ENCODE peak calls at places on chromosome 13, in seven cellular contexts. One of them, this sample, is unnamed.

GRCh38 chr13:40059540-40060232 is 404.2 kb downstream of the COG6 start:
- DNase-seq in thoracic aorta: no peak
- DNase-seq in tibial nerve: no peak
- DNase-seq in endothelial cell of umbilical vein: no peak
- DNase-seq in A549: no peak
- DNase-seq in ascending aorta: no peak
- DNase-seq in CD8-positive, alpha-beta memory T cell: no peak
- DNase-seq in this sample: no peak

GRCh38 chr13:31240921-31241320 is 41.1 kb downstream of the B3GLCT start:
- DNase-seq in thoracic aorta: no peak
- DNase-seq in tibial nerve: no peak
- DNase-seq in endothelial cell of umbilical vein: no peak
- DNase-seq in A549: no peak
- DNase-seq in ascending aorta: no peak
- DNase-seq in CD8-positive, alpha-beta memory T cell: no peak
- DNase-seq in this sample: no peak

GRCh38 chr13:29548722-29549446 is 46.6 kb downstream of the SLC7A1 start:
- DNase-seq in thoracic aorta: no peak
- DNase-seq in tibial nerve: no peak
- DNase-seq in endothelial cell of umbilical vein: peak
- DNase-seq in A549: no peak
- DNase-seq in ascending aorta: no peak
- DNase-seq in CD8-positive, alpha-beta memory T cell: no peak
- DNase-seq in this sample: no peak

GRCh38 chr13:48192536-48192935 is 40.5 kb upstream of the ITM2B start:
- DNase-seq in thoracic aorta: no peak
- DNase-seq in tibial nerve: no peak
- DNase-seq in endothelial cell of umbilical vein: no peak
- DNase-seq in A549: no peak
- DNase-seq in ascending aorta: no peak
- DNase-seq in CD8-positive, alpha-beta memory T cell: no peak
- DNase-seq in this sample: no peak

GRCh38 chr13:60661514-60661913 is 264.5 kb downstream of the TDRD3 start:
- DNase-seq in thoracic aorta: no peak
- DNase-seq in tibial nerve: no peak
- DNase-seq in endothelial cell of umbilical vein: no peak
- DNase-seq in A549: no peak
- DNase-seq in ascending aorta: no peak
- DNase-seq in CD8-positive, alpha-beta memory T cell: no peak
- DNase-seq in this sample: no peak

GRCh38 chr13:60329221-60329983 is 67.6 kb upstream of the TDRD3 start:
- DNase-seq in thoracic aorta: no peak
- DNase-seq in tibial nerve: no peak
- DNase-seq in endothelial cell of umbilical vein: peak
- DNase-seq in A549: no peak
- DNase-seq in ascending aorta: no peak
- DNase-seq in CD8-positive, alpha-beta memory T cell: peak
- DNase-seq in this sample: no peak

GRCh38 chr13:60080871-60081270 is 82.9 kb downstream of the DIAPH3 start:
- DNase-seq in thoracic aorta: no peak
- DNase-seq in tibial nerve: no peak
- DNase-seq in endothelial cell of umbilical vein: no peak
- DNase-seq in A549: no peak
- DNase-seq in ascending aorta: no peak
- DNase-seq in CD8-positive, alpha-beta memory T cell: no peak
- DNase-seq in this sample: no peak

GRCh38 chr13:31119966-31120733 is 41.6 kb downstream of the HSPH1 start:
- DNase-seq in thoracic aorta: no peak
- DNase-seq in tibial nerve: no peak
- DNase-seq in endothelial cell of umbilical vein: no peak
- DNase-seq in A549: no peak
- DNase-seq in ascending aorta: no peak
- DNase-seq in CD8-positive, alpha-beta memory T cell: no peak
- DNase-seq in this sample: no peak

GRCh38 chr13:101930331-101930730 is 471.5 kb downstream of the FGF14 start:
- DNase-seq in thoracic aorta: no peak
- DNase-seq in tibial nerve: no peak
- DNase-seq in endothelial cell of umbilical vein: no peak
- DNase-seq in A549: no peak
- DNase-seq in ascending aorta: no peak
- DNase-seq in CD8-positive, alpha-beta memory T cell: no peak
- DNase-seq in this sample: no peak

GRCh38 chr13:93309886-93310520 is 83.4 kb downstream of the GPC6 start:
- DNase-seq in thoracic aorta: no peak
- DNase-seq in tibial nerve: no peak
- DNase-seq in endothelial cell of umbilical vein: no peak
- DNase-seq in A549: no peak
- DNase-seq in ascending aorta: no peak
- DNase-seq in CD8-positive, alpha-beta memory T cell: no peak
- DNase-seq in this sample: no peak

GRCh38 chr13:23741879-23742510 is 147.2 kb downstream of the MIPEP start:
- DNase-seq in thoracic aorta: no peak
- DNase-seq in tibial nerve: no peak
- DNase-seq in endothelial cell of umbilical vein: no peak
- DNase-seq in A549: peak
- DNase-seq in ascending aorta: no peak
- DNase-seq in CD8-positive, alpha-beta memory T cell: no peak
- DNase-seq in this sample: no peak

DNA sequence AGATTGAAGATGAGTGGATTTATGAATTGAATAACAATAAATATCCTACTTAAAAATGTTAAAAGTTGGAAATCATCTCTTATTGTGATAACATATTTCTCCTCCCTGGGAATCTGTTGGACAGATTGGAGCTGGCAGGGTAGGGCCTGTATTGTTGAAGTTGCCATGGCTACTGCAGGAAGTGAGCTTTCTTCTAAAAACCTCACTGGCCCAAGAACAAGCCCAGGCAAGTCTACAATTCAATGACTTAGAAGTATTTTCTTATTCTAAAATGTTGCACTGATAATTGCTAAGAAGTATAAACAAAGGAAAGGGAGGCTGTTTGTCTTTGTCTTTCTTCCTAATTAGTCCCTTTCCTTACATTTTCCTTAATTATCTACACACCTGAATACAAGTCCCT is 112.1 kb downstream of the DLEU7 start:
- DNase-seq in thoracic aorta: no peak
- DNase-seq in tibial nerve: no peak
- DNase-seq in endothelial cell of umbilical vein: peak
- DNase-seq in A549: no peak
- DNase-seq in ascending aorta: no peak
- DNase-seq in CD8-positive, alpha-beta memory T cell: no peak
- DNase-seq in this sample: no peak
- H3K27ac ChIP-seq in thoracic aorta: no peak
- H3K27ac ChIP-seq in tibial nerve: no peak
- H3K27ac ChIP-seq in endothelial cell of umbilical vein: peak
- H3K27ac ChIP-seq in A549: no peak
- H3K27ac ChIP-seq in ascending aorta: no peak
- H3K27ac ChIP-seq in CD8-positive, alpha-beta memory T cell: no peak
- H3K27ac ChIP-seq in this sample: no peak

GRCh38 chr13:91185294-91185863 is 162.1 kb upstream of the MIR17HG start:
- DNase-seq in thoracic aorta: no peak
- DNase-seq in tibial nerve: no peak
- DNase-seq in endothelial cell of umbilical vein: peak
- DNase-seq in A549: no peak
- DNase-seq in ascending aorta: no peak
- DNase-seq in CD8-positive, alpha-beta memory T cell: no peak
- DNase-seq in this sample: no peak
- H3K27ac ChIP-seq in thoracic aorta: no peak
- H3K27ac ChIP-seq in tibial nerve: no peak
- H3K27ac ChIP-seq in endothelial cell of umbilical vein: no peak
- H3K27ac ChIP-seq in A549: no peak
- H3K27ac ChIP-seq in ascending aorta: no peak
- H3K27ac ChIP-seq in CD8-positive, alpha-beta memory T cell: no peak
- H3K27ac ChIP-seq in this sample: no peak

GRCh38 chr13:99062593-99062992 is 84.7 kb upstream of the DOCK9 start:
- DNase-seq in thoracic aorta: no peak
- DNase-seq in tibial nerve: no peak
- DNase-seq in endothelial cell of umbilical vein: peak
- DNase-seq in A549: no peak
- DNase-seq in ascending aorta: no peak
- DNase-seq in CD8-positive, alpha-beta memory T cell: no peak
- DNase-seq in this sample: no peak
- H3K27ac ChIP-seq in thoracic aorta: peak
- H3K27ac ChIP-seq in tibial nerve: no peak
- H3K27ac ChIP-seq in endothelial cell of umbilical vein: peak
- H3K27ac ChIP-seq in A549: no peak
- H3K27ac ChIP-seq in ascending aorta: peak
- H3K27ac ChIP-seq in CD8-positive, alpha-beta memory T cell: no peak
- H3K27ac ChIP-seq in this sample: no peak

GRCh38 chr13:33800646-33801186 is 17.2 kb upstream of the RFC3 start:
- DNase-seq in thoracic aorta: no peak
- DNase-seq in tibial nerve: no peak
- DNase-seq in endothelial cell of umbilical vein: no peak
- DNase-seq in A549: no peak
- DNase-seq in ascending aorta: no peak
- DNase-seq in CD8-positive, alpha-beta memory T cell: no peak
- DNase-seq in this sample: no peak
- H3K27ac ChIP-seq in thoracic aorta: no peak
- H3K27ac ChIP-seq in tibial nerve: no peak
- H3K27ac ChIP-seq in endothelial cell of umbilical vein: no peak
- H3K27ac ChIP-seq in A549: no peak
- H3K27ac ChIP-seq in ascending aorta: no peak
- H3K27ac ChIP-seq in CD8-positive, alpha-beta memory T cell: no peak
- H3K27ac ChIP-seq in this sample: no peak

DNA sequence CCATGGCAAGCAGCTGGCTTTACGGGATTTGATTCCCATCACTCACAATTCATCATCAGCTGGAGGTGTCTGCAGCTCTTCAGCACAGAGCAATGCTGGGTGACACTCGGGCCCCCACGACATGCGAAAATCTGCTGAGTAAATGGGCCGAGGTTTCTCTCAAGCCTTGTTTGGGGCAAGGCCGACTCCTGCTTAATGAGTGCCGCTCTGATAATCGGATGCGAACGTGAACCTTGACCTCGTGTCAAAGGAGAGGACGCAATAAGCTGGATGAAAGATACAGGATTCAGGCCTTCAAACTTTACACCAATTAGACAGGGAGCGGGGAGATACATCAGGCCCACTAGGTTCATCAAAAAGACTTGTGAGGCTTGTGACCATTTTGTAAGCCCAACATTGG is 65.2 kb downstream of the GGACT start:
- DNase-seq in thoracic aorta: no peak
- DNase-seq in tibial nerve: no peak
- DNase-seq in endothelial cell of umbilical vein: no peak
- DNase-seq in A549: no peak
- DNase-seq in ascending aorta: no peak
- DNase-seq in CD8-positive, alpha-beta memory T cell: no peak
- DNase-seq in this sample: no peak
- H3K27ac ChIP-seq in thoracic aorta: no peak
- H3K27ac ChIP-seq in tibial nerve: no peak
- H3K27ac ChIP-seq in endothelial cell of umbilical vein: no peak
- H3K27ac ChIP-seq in A549: no peak
- H3K27ac ChIP-seq in ascending aorta: no peak
- H3K27ac ChIP-seq in CD8-positive, alpha-beta memory T cell: no peak
- H3K27ac ChIP-seq in this sample: no peak

GRCh38 chr13:64680739-64681138 is 2549.4 kb downstream of the PCDH9 start:
- DNase-seq in thoracic aorta: no peak
- DNase-seq in tibial nerve: no peak
- DNase-seq in endothelial cell of umbilical vein: no peak
- DNase-seq in A549: no peak
- DNase-seq in ascending aorta: no peak
- DNase-seq in CD8-positive, alpha-beta memory T cell: no peak
- DNase-seq in this sample: no peak

GRCh38 chr13:64684108-64684507 is 2546.0 kb downstream of the PCDH9 start:
- DNase-seq in thoracic aorta: no peak
- DNase-seq in tibial nerve: no peak
- DNase-seq in endothelial cell of umbilical vein: no peak
- DNase-seq in A549: no peak
- DNase-seq in ascending aorta: no peak
- DNase-seq in CD8-positive, alpha-beta memory T cell: no peak
- DNase-seq in this sample: no peak

GRCh38 chr13:64688893-64689677 is 2541.1 kb downstream of the PCDH9 start:
- DNase-seq in thoracic aorta: no peak
- DNase-seq in tibial nerve: no peak
- DNase-seq in endothelial cell of umbilical vein: no peak
- DNase-seq in A549: no peak
- DNase-seq in ascending aorta: no peak
- DNase-seq in CD8-positive, alpha-beta memory T cell: no peak
- DNase-seq in this sample: no peak

GRCh38 chr13:64684685-64685431 is 2545.3 kb downstream of the PCDH9 start:
- DNase-seq in thoracic aorta: no peak
- DNase-seq in tibial nerve: no peak
- DNase-seq in endothelial cell of umbilical vein: no peak
- DNase-seq in A549: no peak
- DNase-seq in ascending aorta: no peak
- DNase-seq in CD8-positive, alpha-beta memory T cell: no peak
- DNase-seq in this sample: no peak
- H3K27ac ChIP-seq in thoracic aorta: no peak
- H3K27ac ChIP-seq in tibial nerve: no peak
- H3K27ac ChIP-seq in endothelial cell of umbilical vein: no peak
- H3K27ac ChIP-seq in A549: no peak
- H3K27ac ChIP-seq in ascending aorta: no peak
- H3K27ac ChIP-seq in CD8-positive, alpha-beta memory T cell: no peak
- H3K27ac ChIP-seq in this sample: no peak

GRCh38 chr13:73174521-73175010 is 115.8 kb downstream of the KLF5 start:
- DNase-seq in thoracic aorta: no peak
- DNase-seq in tibial nerve: no peak
- DNase-seq in endothelial cell of umbilical vein: no peak
- DNase-seq in A549: no peak
- DNase-seq in ascending aorta: no peak
- DNase-seq in CD8-positive, alpha-beta memory T cell: no peak
- DNase-seq in this sample: no peak

GRCh38 chr13:73173160-73173905 is 114.5 kb downstream of the KLF5 start:
- DNase-seq in thoracic aorta: no peak
- DNase-seq in tibial nerve: no peak
- DNase-seq in endothelial cell of umbilical vein: no peak
- DNase-seq in A549: no peak
- DNase-seq in ascending aorta: no peak
- DNase-seq in CD8-positive, alpha-beta memory T cell: no peak
- DNase-seq in this sample: no peak

GRCh38 chr13:73169971-73170370 is 111.2 kb downstream of the KLF5 start:
- DNase-seq in thoracic aorta: no peak
- DNase-seq in tibial nerve: no peak
- DNase-seq in endothelial cell of umbilical vein: no peak
- DNase-seq in A549: no peak
- DNase-seq in ascending aorta: no peak
- DNase-seq in CD8-positive, alpha-beta memory T cell: no peak
- DNase-seq in this sample: no peak

GRCh38 chr13:73171242-73171641 is 112.4 kb downstream of the KLF5 start:
- DNase-seq in thoracic aorta: no peak
- DNase-seq in tibial nerve: no peak
- DNase-seq in endothelial cell of umbilical vein: no peak
- DNase-seq in A549: no peak
- DNase-seq in ascending aorta: no peak
- DNase-seq in CD8-positive, alpha-beta memory T cell: no peak
- DNase-seq in this sample: no peak

DNA sequence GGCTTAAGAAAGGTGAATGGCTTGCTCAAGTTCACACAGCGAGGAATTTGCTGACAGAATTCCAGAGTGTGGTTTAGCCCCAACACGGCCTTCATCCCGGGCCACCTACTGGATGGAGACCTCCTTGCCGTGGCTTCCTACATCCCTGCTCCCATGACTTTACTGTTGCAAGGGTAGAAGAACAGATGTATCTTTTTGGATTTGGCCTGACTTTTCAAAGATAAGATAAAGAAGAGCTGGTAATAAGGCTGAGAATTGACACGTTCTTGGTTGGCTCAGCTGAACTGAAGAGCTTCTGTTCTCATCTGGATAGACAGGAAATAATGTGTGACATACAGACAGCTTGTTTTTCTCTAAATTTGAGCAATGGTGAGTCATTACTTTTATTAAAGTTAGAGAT is 113.1 kb downstream of the KLF5 start:
- DNase-seq in thoracic aorta: no peak
- DNase-seq in tibial nerve: no peak
- DNase-seq in endothelial cell of umbilical vein: no peak
- DNase-seq in A549: no peak
- DNase-seq in ascending aorta: no peak
- DNase-seq in CD8-positive, alpha-beta memory T cell: no peak
- DNase-seq in this sample: no peak
- H3K27ac ChIP-seq in thoracic aorta: no peak
- H3K27ac ChIP-seq in tibial nerve: no peak
- H3K27ac ChIP-seq in endothelial cell of umbilical vein: no peak
- H3K27ac ChIP-seq in A549: no peak
- H3K27ac ChIP-seq in ascending aorta: no peak
- H3K27ac ChIP-seq in CD8-positive, alpha-beta memory T cell: no peak
- H3K27ac ChIP-seq in this sample: no peak